ENCODE peak calls at places on chromosomes 6 and 20, in six cellular contexts. One of them, this sample, is unnamed.

GRCh38 chr6:81450180-81450579 is 302.3 kb downstream of the TENT5A start:
- ATAC-seq in A549: no peak
- ATAC-seq in GM12878: no peak
- ATAC-seq in upper lobe of left lung: no peak
- ATAC-seq in K562: no peak
- ATAC-seq in HepG2: peak; percentile 62
- ATAC-seq in this sample: no peak

GRCh38 chr6:37867756-37868446 is 48.4 kb downstream of the ZFAND3 start:
- ATAC-seq in A549: no peak
- ATAC-seq in GM12878: peak; percentile 88
- ATAC-seq in upper lobe of left lung: no peak
- ATAC-seq in K562: no peak
- ATAC-seq in HepG2: no peak
- ATAC-seq in this sample: no peak

GRCh38 chr20:47573586-47573985 is 71.9 kb downstream of the NCOA3 start:
- ATAC-seq in A549: no peak
- ATAC-seq in GM12878: no peak
- ATAC-seq in upper lobe of left lung: no peak
- ATAC-seq in K562: peak; percentile 5
- ATAC-seq in HepG2: no peak
- ATAC-seq in this sample: no peak

GRCh38 chr6:111818539-111819226 is 54.6 kb downstream of the FYN start:
- ATAC-seq in A549: no peak
- ATAC-seq in GM12878: peak; percentile 31
- ATAC-seq in upper lobe of left lung: no peak
- ATAC-seq in K562: no peak
- ATAC-seq in HepG2: no peak
- ATAC-seq in this sample: no peak

GRCh38 chr6:144150673-144151009 is 324 bp downstream of the STX11 start:
- ATAC-seq in A549: peak; percentile 79
- ATAC-seq in GM12878: peak; percentile 19
- ATAC-seq in upper lobe of left lung: peak; percentile 29
- ATAC-seq in K562: peak; percentile 36
- ATAC-seq in HepG2: peak; percentile 57
- ATAC-seq in this sample: no peak

GRCh38 chr20:20887593-20888272 is 175.3 kb upstream of the RALGAPA2 start:
- ATAC-seq in A549: no peak
- ATAC-seq in GM12878: no peak
- ATAC-seq in upper lobe of left lung: no peak
- ATAC-seq in K562: no peak
- ATAC-seq in HepG2: no peak
- ATAC-seq in this sample: no peak

GRCh38 chr6:105591053-105591452 is 188.2 kb upstream of the PREP start:
- ATAC-seq in A549: no peak
- ATAC-seq in GM12878: peak; percentile 98
- ATAC-seq in upper lobe of left lung: peak; percentile 57
- ATAC-seq in K562: no peak
- ATAC-seq in HepG2: no peak
- ATAC-seq in this sample: no peak

GRCh38 chr6:23343610-23344306 is 774.4 kb downstream of the HDGFL1 start:
- ATAC-seq in A549: no peak
- ATAC-seq in GM12878: no peak
- ATAC-seq in upper lobe of left lung: no peak
- ATAC-seq in K562: no peak
- ATAC-seq in HepG2: no peak
- ATAC-seq in this sample: no peak

GRCh38 chr6:41699063-41699462 is 36.3 kb downstream of the TFEB start:
- ATAC-seq in A549: no peak
- ATAC-seq in GM12878: peak; percentile 35
- ATAC-seq in upper lobe of left lung: no peak
- ATAC-seq in K562: no peak
- ATAC-seq in HepG2: no peak
- ATAC-seq in this sample: no peak

GRCh38 chr20:32823737-32824588 is 4.2 kb downstream of the MAPRE1 start:
- ATAC-seq in A549: no peak
- ATAC-seq in GM12878: no peak
- ATAC-seq in upper lobe of left lung: no peak
- ATAC-seq in K562: no peak
- ATAC-seq in HepG2: peak; percentile 4
- ATAC-seq in this sample: no peak

GRCh38 chr6:88236961-88237360 is 70.8 kb upstream of the CNR1 start:
- ATAC-seq in A549: no peak
- ATAC-seq in GM12878: no peak
- ATAC-seq in upper lobe of left lung: no peak
- ATAC-seq in K562: no peak
- ATAC-seq in HepG2: no peak
- ATAC-seq in this sample: no peak

GRCh38 chr6:16748028-16748319 is 13.3 kb downstream of the ATXN1 start:
- ATAC-seq in A549: no peak
- ATAC-seq in GM12878: no peak
- ATAC-seq in upper lobe of left lung: no peak
- ATAC-seq in K562: no peak
- ATAC-seq in HepG2: no peak
- ATAC-seq in this sample: no peak

GRCh38 chr6:2817778-2818443 is 23.8 kb downstream of the SERPINB1 start:
- ATAC-seq in A549: peak; percentile 59
- ATAC-seq in GM12878: no peak
- ATAC-seq in upper lobe of left lung: peak; percentile 79
- ATAC-seq in K562: no peak
- ATAC-seq in HepG2: peak; percentile 72
- ATAC-seq in this sample: no peak

GRCh38 chr6:5541025-5541424 is 279.7 kb downstream of the FARS2 start:
- ATAC-seq in A549: no peak
- ATAC-seq in GM12878: no peak
- ATAC-seq in upper lobe of left lung: no peak
- ATAC-seq in K562: no peak
- ATAC-seq in HepG2: no peak
- ATAC-seq in this sample: no peak

GRCh38 chr6:524803-525202 is 132.1 kb downstream of the HUS1B start:
- ATAC-seq in A549: no peak
- ATAC-seq in GM12878: peak; percentile 85
- ATAC-seq in upper lobe of left lung: no peak
- ATAC-seq in K562: no peak
- ATAC-seq in HepG2: no peak
- ATAC-seq in this sample: no peak

GRCh38 chr20:17992224-17992637 is 23.4 kb downstream of the MGME1 start:
- ATAC-seq in A549: no peak
- ATAC-seq in GM12878: peak; percentile 82
- ATAC-seq in upper lobe of left lung: no peak
- ATAC-seq in K562: no peak
- ATAC-seq in HepG2: no peak
- ATAC-seq in this sample: no peak

GRCh38 chr6:27582928-27583725 is 110.2 kb upstream of the ZNF184 start:
- ATAC-seq in A549: peak; percentile 82
- ATAC-seq in GM12878: peak; percentile 68
- ATAC-seq in upper lobe of left lung: no peak
- ATAC-seq in K562: peak; percentile 88
- ATAC-seq in HepG2: no peak
- ATAC-seq in this sample: no peak

GRCh38 chr6:136890986-136891385 is 31.1 kb upstream of the SLC35D3 start:
- ATAC-seq in A549: no peak
- ATAC-seq in GM12878: no peak
- ATAC-seq in upper lobe of left lung: no peak
- ATAC-seq in K562: no peak
- ATAC-seq in HepG2: no peak
- ATAC-seq in this sample: no peak

GRCh38 chr20:20457392-20458126 is 89.7 kb downstream of the INSM1 start:
- ATAC-seq in A549: peak; percentile 71
- ATAC-seq in GM12878: no peak
- ATAC-seq in upper lobe of left lung: no peak
- ATAC-seq in K562: no peak
- ATAC-seq in HepG2: no peak
- ATAC-seq in this sample: no peak

GRCh38 chr20:38426006-38426405 is 9.1 kb downstream of the SNHG17 start:
- ATAC-seq in A549: peak; percentile 76
- ATAC-seq in GM12878: no peak
- ATAC-seq in upper lobe of left lung: peak; percentile 62
- ATAC-seq in K562: peak; percentile 14
- ATAC-seq in HepG2: peak; percentile 13
- ATAC-seq in this sample: peak; percentile 77

GRCh38 chr20:38200646-38201045 is 35.6 kb upstream of the TGM2 start:
- ATAC-seq in A549: no peak
- ATAC-seq in GM12878: no peak
- ATAC-seq in upper lobe of left lung: no peak
- ATAC-seq in K562: no peak
- ATAC-seq in HepG2: no peak
- ATAC-seq in this sample: no peak

GRCh38 chr6:73248192-73248898 is 14.7 kb downstream of the KHDC1 start:
- ATAC-seq in A549: no peak
- ATAC-seq in GM12878: no peak
- ATAC-seq in upper lobe of left lung: no peak
- ATAC-seq in K562: peak; percentile 27
- ATAC-seq in HepG2: no peak
- ATAC-seq in this sample: no peak

GRCh38 chr6:89596056-89596455 is 42.5 kb downstream of the LYRM2 start:
- ATAC-seq in A549: no peak
- ATAC-seq in GM12878: peak; percentile 96
- ATAC-seq in upper lobe of left lung: no peak
- ATAC-seq in K562: no peak
- ATAC-seq in HepG2: no peak
- ATAC-seq in this sample: no peak

GRCh38 chr6:114210467-114210866 is 132.4 kb downstream of the HS3ST5 start:
- ATAC-seq in A549: no peak
- ATAC-seq in GM12878: no peak
- ATAC-seq in upper lobe of left lung: no peak
- ATAC-seq in K562: no peak
- ATAC-seq in HepG2: no peak
- ATAC-seq in this sample: no peak

GRCh38 chr6:150641398-150642139 is 41.9 kb downstream of the PLEKHG1 start:
- ATAC-seq in A549: no peak
- ATAC-seq in GM12878: peak; percentile 62
- ATAC-seq in upper lobe of left lung: peak; percentile 76
- ATAC-seq in K562: no peak
- ATAC-seq in HepG2: no peak
- ATAC-seq in this sample: no peak

GRCh38 chr6:165708985-165709576 is 46.0 kb upstream of the PDE10A start:
- ATAC-seq in A549: no peak
- ATAC-seq in GM12878: no peak
- ATAC-seq in upper lobe of left lung: no peak
- ATAC-seq in K562: no peak
- ATAC-seq in HepG2: no peak
- ATAC-seq in this sample: no peak

GRCh38 chr6:50699086-50699886 is 14.0 kb upstream of the TFAP2D start:
- ATAC-seq in A549: no peak
- ATAC-seq in GM12878: peak; percentile 54
- ATAC-seq in upper lobe of left lung: no peak
- ATAC-seq in K562: peak; percentile 27
- ATAC-seq in HepG2: no peak
- ATAC-seq in this sample: no peak

GRCh38 chr6:106973018-106973840 is 1.3 kb downstream of the CD24 start:
- ATAC-seq in A549: peak; percentile 9
- ATAC-seq in GM12878: peak; percentile 9
- ATAC-seq in upper lobe of left lung: peak; percentile 40
- ATAC-seq in K562: no peak
- ATAC-seq in HepG2: peak; percentile 26
- ATAC-seq in this sample: no peak

GRCh38 chr20:19251506-19251905 is 39.1 kb downstream of the SLC24A3 start:
- ATAC-seq in A549: no peak
- ATAC-seq in GM12878: no peak
- ATAC-seq in upper lobe of left lung: no peak
- ATAC-seq in K562: no peak
- ATAC-seq in HepG2: no peak
- ATAC-seq in this sample: no peak
- H3K27ac ChIP-seq in A549: no peak overlapping the region
- H3K27ac ChIP-seq in GM12878: no peak overlapping the region
- H3K27ac ChIP-seq in upper lobe of left lung: peak overlapping the region; percentile 57
- H3K27ac ChIP-seq in K562: no peak overlapping the region
- H3K27ac ChIP-seq in HepG2: no peak overlapping the region
- H3K27ac ChIP-seq in this sample: peak overlapping the region; percentile 45

DNA sequence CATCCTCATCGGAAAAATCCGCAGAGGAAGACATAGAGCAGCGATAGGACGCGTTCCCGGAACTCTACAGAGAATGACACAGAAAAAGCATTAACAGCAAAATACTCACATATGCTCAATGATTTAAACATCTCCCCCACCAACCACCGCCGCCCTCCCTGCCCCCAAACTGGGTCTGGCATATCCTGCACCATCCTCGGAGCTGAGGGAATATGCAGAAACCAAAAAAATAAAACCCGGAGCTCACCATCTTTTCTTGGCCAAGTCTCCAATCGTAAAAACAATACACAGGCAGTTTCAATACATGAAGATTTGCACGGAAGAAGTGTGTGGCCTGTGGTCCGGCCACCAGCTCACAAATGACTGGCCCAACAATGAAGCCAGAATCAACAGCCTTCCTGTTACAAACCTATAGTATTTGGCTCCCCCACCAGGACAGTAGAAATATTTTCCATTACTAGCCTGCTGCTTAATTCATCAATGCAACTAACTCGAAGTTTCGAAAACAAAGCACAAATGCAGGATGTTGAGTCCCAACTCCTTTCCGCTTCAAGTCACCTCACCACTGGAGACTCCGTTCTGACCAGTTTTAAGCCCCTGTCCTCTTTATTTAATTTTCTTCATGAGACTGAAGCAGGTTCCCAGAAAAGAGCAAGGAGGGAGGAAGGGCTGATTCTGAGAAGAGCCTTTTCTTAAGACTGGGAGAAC is 103.2 kb upstream of the BEND6 start:
- ATAC-seq in A549: peak; percentile 92
- ATAC-seq in GM12878: peak; percentile 89
- ATAC-seq in upper lobe of left lung: peak; percentile 94
- ATAC-seq in K562: peak; percentile 92
- ATAC-seq in HepG2: peak; percentile 98
- ATAC-seq in this sample: peak; percentile 87
- TF ChIP-seq EP300 in A549: no peak
- TF ChIP-seq EP300 in GM12878: no peak
- TF ChIP-seq EP300 in upper lobe of left lung: no peak
- TF ChIP-seq EP300 in K562: no peak
- TF ChIP-seq EP300 in HepG2: no peak
- TF ChIP-seq EP300 in this sample: no peak

GRCh38 chr6:158029668-158030230 is 48.1 kb downstream of the SYNJ2 start:
- ATAC-seq in A549: no peak
- ATAC-seq in GM12878: no peak
- ATAC-seq in upper lobe of left lung: no peak
- ATAC-seq in K562: no peak
- ATAC-seq in HepG2: no peak
- ATAC-seq in this sample: no peak
- H3K27ac ChIP-seq in A549: peak overlapping the region; percentile 94
- H3K27ac ChIP-seq in GM12878: no peak overlapping the region
- H3K27ac ChIP-seq in upper lobe of left lung: no peak overlapping the region
- H3K27ac ChIP-seq in K562: no peak overlapping the region
- H3K27ac ChIP-seq in HepG2: no peak overlapping the region
- H3K27ac ChIP-seq in this sample: no peak overlapping the region

GRCh38 chr6:52418606-52419005 is 1.5 kb upstream of the EFHC1 start:
- ATAC-seq in A549: no peak
- ATAC-seq in GM12878: no peak
- ATAC-seq in upper lobe of left lung: no peak
- ATAC-seq in K562: no peak
- ATAC-seq in HepG2: no peak
- ATAC-seq in this sample: no peak

GRCh38 chr6:52415917-52416628 is 4.1 kb upstream of the EFHC1 start:
- ATAC-seq in A549: no peak
- ATAC-seq in GM12878: no peak
- ATAC-seq in upper lobe of left lung: no peak
- ATAC-seq in K562: no peak
- ATAC-seq in HepG2: no peak
- ATAC-seq in this sample: no peak

GRCh38 chr6:52416629-52417151 is 3.5 kb upstream of the EFHC1 start:
- ATAC-seq in A549: no peak
- ATAC-seq in GM12878: peak; percentile 48
- ATAC-seq in upper lobe of left lung: peak; percentile 41
- ATAC-seq in K562: peak; percentile 36
- ATAC-seq in HepG2: peak; percentile 17
- ATAC-seq in this sample: no peak

GRCh38 chr6:52419809-52420667 is at the start of gene EFHC1:
- ATAC-seq in A549: peak; percentile 94
- ATAC-seq in GM12878: peak; percentile 93
- ATAC-seq in upper lobe of left lung: peak; percentile 98
- ATAC-seq in K562: peak; percentile 96
- ATAC-seq in HepG2: peak; percentile 96
- ATAC-seq in this sample: peak; percentile 98

GRCh38 chr6:52417675-52418111 is 2.4 kb upstream of the EFHC1 start:
- ATAC-seq in A549: no peak
- ATAC-seq in GM12878: no peak
- ATAC-seq in upper lobe of left lung: no peak
- ATAC-seq in K562: peak; percentile 35
- ATAC-seq in HepG2: no peak
- ATAC-seq in this sample: no peak
- TF ChIP-seq EP300 in A549: no peak
- TF ChIP-seq EP300 in GM12878: no peak
- TF ChIP-seq EP300 in upper lobe of left lung: no peak
- TF ChIP-seq EP300 in K562: no peak
- TF ChIP-seq EP300 in HepG2: no peak
- TF ChIP-seq EP300 in this sample: no peak